ENCODE peak calls at places on chromosomes 13 and 19, in seven cellular contexts. P, S, L, A, C, E and G are unnamed samples. For H3K27me3, the result is how much of the 10 kb centered on the place peaks cover.

GRCh38 chr13:74062933-74063332 is 71.3 kb downstream of the KLF12 start:
- DNase-seq in A (peak), S (peak), P (no peak), C (no peak), L (peak), E (no peak), G (peak)

GRCh38 chr19:49887653-49888477 is 8.8 kb downstream of the IL4I1 start:
- DNase-seq in L (no peak), C (no peak), P (no peak), A (no peak), S (no peak), E (no peak), G (no peak)

GRCh38 chr19:742540-743075 is 8.3 kb upstream of the MISP start:
- DNase-seq in E (no peak), C (no peak), L (no peak), S (no peak), A (no peak), P (no peak), G (no peak)

GRCh38 chr13:107251321-107251720 is 683.4 kb upstream of the ARGLU1 start:
- DNase-seq in S (no peak), L (no peak), C (no peak), E (no peak), A (no peak), P (no peak), G (peak)

GRCh38 chr13:99892189-99892588 is 79.4 kb downstream of the ZIC5 start:
- DNase-seq in C (no peak), A (no peak), E (no peak), L (no peak), S (no peak), P (no peak), G (no peak)

GRCh38 chr19:38037151-38037611 is 130.2 kb downstream of the SIPA1L3 start:
- DNase-seq in S (no peak), P (no peak), E (no peak), L (no peak), A (no peak), C (peak), G (no peak)

GRCh38 chr13:36814465-36814864 is 4.6 kb upstream of the RFXAP start:
- DNase-seq in E (no peak), L (no peak), P (peak), C (no peak), A (no peak), S (peak), G (no peak)

GRCh38 chr19:51654783-51655182 is 8.2 kb upstream of the SIGLEC14 start:
- DNase-seq in S (no peak), C (no peak), L (no peak), P (peak), E (no peak), A (no peak), G (no peak)

GRCh38 chr13:20301391-20302071 is 69.4 kb upstream of the GJB6 start:
- DNase-seq in S (no peak), C (no peak), L (no peak), P (no peak), A (peak), E (no peak), G (peak)

GRCh38 chr13:94516456-94516855 is 37.0 kb upstream of the DCT start:
- DNase-seq in C (no peak), S (no peak), P (no peak), L (no peak), E (no peak), A (no peak), G (no peak)

GRCh38 chr13:52652170-52652979 is at the start of gene SUGT1:
- DNase-seq in E (peak), S (peak), C (peak), L (peak), P (peak), A (peak), G (peak)

GRCh38 chr19:2477141-2477710 is 1.3 kb downstream of the GADD45B start:
- DNase-seq in A (peak), L (peak), C (peak), S (peak), E (peak), P (peak), G (no peak)

GRCh38 chr13:53200498-53201453 is 172.2 kb downstream of the OLFM4 start:
- DNase-seq in E (no peak), S (peak), P (no peak), L (no peak), C (peak), A (peak), G (no peak)

GRCh38 chr13:111926501-111927180 is 140.3 kb upstream of the SOX1 start:
- DNase-seq in A (no peak), S (no peak), E (no peak), P (no peak), L (no peak), C (no peak), G (no peak)

GRCh38 chr13:37058801-37059135 is 720 bp downstream of the SUPT20H start:
- DNase-seq in A (no peak), E (no peak), S (peak), C (no peak), P (no peak), L (no peak), G (no peak)

GRCh38 chr13:75255653-75256052 is 226.3 kb downstream of the TBC1D4 start:
- DNase-seq in A (no peak), E (no peak), C (no peak), S (no peak), P (no peak), L (no peak), G (no peak)

GRCh38 chr13:59531571-59532091 is 632.1 kb downstream of the DIAPH3 start:
- DNase-seq in E (peak), C (peak), L (peak), S (peak), A (peak), P (peak), G (peak)

GRCh38 chr13:75687145-75687763 is 51.1 kb downstream of the LMO7 start:
- DNase-seq in A (no peak), P (no peak), L (no peak), E (peak), S (no peak), C (no peak), G (no peak)

GRCh38 chr19:37966211-37967072 is 59.4 kb downstream of the SIPA1L3 start:
- DNase-seq in E (peak), A (no peak), P (no peak), S (no peak), C (no peak), L (no peak), G (no peak)

GRCh38 chr19:48874309-48875135 is 2.3 kb downstream of the PPP1R15A start:
- DNase-seq in C (no peak), E (peak), P (peak), S (peak), L (peak), A (no peak), G (peak)

GRCh38 chr19:45470147-45471081 is 2.6 kb downstream of the FOSB start:
- DNase-seq in E (peak), C (peak), A (no peak), S (peak), L (peak), P (no peak), G (no peak)

GRCh38 chr19:13873776-13874515 is 3.0 kb upstream of the NANOS3 start:
- DNase-seq in L (no peak), A (no peak), S (no peak), E (no peak), C (no peak), P (no peak), G (no peak)

GRCh38 chr19:13869324-13869723 is 7.6 kb upstream of the NANOS3 start:
- DNase-seq in L (no peak), P (no peak), S (no peak), C (no peak), A (no peak), E (no peak), G (no peak)

GRCh38 chr19:13872339-13872694 is 4.6 kb upstream of the NANOS3 start:
- DNase-seq in P (no peak), L (no peak), E (no peak), A (no peak), C (no peak), S (no peak), G (no peak)

GRCh38 chr19:13875824-13876223 is 1.1 kb upstream of the NANOS3 start:
- DNase-seq in P (no peak), E (no peak), C (no peak), A (no peak), S (no peak), L (no peak), G (no peak)

DNA sequence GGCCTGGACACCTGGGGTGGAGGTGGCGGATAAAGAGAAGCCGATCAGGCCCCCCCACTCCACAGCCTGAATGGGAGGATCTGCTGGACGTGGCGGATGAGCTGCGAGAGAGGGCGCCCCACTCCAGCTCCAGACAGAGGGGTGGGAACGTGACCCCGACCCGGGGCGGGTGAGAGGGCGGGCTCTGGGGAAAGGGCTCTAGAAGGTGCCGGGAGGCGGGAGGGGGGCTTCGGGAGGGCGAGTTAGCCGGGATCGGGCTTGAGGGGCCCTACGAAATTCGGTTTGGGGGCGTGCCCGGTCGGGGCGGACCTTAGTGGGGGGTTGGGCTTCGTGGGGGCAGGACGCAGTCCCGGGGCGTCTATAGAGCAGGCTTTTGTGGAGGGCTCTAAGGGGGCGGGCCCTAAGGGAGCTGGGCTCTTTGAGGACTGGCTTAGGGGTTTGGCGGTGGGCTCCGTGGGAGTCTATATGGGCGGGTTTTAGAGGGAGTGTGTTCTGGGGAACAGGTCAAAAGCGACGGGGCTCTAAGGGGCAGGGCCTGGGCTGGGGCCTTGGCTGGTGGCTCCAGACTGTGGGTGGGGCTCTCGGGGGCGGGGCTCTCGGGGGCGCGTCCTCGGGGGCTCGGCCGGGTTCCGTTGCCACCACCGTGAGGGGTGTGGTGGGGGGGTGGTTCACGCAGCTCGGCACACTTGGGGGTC is 4.1 kb upstream of the NANOS3 start:
- DNase-seq in P (peak), A (no peak), C (no peak), L (no peak), E (no peak), S (peak), G (no peak)
- TF ChIP-seq CTCF in P (no peak), A (peak), C (no peak), L (no peak), E (no peak), S (no peak), G (no peak)

DNA sequence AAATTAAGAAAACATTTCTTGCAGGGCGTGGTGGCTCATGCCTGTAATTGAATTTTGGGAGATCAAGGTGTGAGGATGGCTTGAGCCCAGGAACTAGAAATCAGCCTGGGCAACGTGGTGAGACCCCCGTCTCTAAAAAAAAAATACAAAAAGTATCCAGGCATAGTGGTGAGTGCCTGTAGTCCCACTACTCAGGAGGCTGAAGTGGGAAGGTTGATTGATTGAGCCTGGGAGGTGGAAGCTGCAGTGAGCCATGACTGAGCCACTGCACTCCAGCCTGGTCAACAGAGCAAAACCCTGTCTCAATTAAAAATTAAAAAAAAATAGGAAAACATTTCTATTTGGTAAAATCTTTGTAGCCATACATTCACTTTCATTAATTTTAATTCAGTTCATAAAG is 526.5 kb downstream of the PCDH9 start:
- DNase-seq in L (no peak), A (no peak), P (no peak), C (no peak), E (no peak), S (no peak), G (no peak)
- H3K27me3 ChIP-seq in L (under half), A (under half), P (under half), C (under half), E (under half), S (under half), G (under half)

DNA sequence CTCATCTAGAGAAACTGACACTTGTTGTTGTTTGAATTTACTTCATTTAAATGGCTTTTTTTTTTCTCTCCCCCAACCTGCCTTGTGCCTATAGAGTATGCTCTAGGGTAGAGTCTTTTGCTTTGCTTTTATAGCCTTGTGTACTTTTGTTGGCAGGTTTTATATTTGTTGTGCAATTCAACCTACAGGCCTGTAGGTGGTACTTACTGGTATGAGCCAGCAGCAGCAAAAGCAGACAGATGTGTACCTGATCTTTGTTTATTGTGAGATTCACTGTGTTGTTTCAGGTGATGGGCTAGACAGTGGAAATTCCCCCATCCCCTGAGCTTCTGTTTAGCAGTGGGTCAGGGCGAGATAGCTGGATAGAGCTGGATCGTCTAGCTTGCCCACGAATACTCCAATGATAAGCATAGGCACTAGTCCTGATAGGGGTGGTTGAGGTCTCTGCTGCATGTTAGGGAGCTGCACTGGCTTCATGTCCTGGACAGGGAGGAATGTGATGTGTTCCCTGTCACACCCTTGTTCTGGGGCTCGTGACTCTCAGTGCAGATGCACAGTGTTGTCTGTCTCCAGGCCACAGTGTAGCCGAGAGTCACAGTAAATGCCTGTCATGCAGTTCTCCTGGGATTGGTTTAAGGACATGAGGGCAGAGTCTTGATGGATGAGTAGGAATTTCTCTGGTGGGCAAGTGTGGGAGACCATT is 21.3 kb downstream of the DNAJC3 start:
- DNase-seq in L (no peak), P (no peak), C (no peak), S (no peak), E (peak), A (no peak), G (no peak)
- TF ChIP-seq CTCF in L (no peak), P (no peak), C (no peak), S (no peak), E (peak), A (peak), G (no peak)

GRCh38 chr19:33063356-33064116 is 1.2 kb downstream of the RHPN2 start:
- DNase-seq in A (no peak), P (no peak), E (no peak), S (peak), L (peak), C (peak), G (no peak)
- H3K27me3 ChIP-seq in A (under half), P (under half), E (under half), S (under half), L (under half), C (under half), G (under half)

GRCh38 chr13:80452279-80452678 is 111.4 kb upstream of the SPRY2 start:
- DNase-seq in E (no peak), S (no peak), A (no peak), P (no peak), C (no peak), L (no peak), G (no peak)
- TF ChIP-seq CTCF in E (no peak), S (no peak), A (no peak), P (no peak), C (no peak), L (no peak), G (no peak)

GRCh38 chr13:98721825-98722510 is 30.5 kb downstream of the SLC15A1 start:
- DNase-seq in A (no peak), P (no peak), L (no peak), C (no peak), S (no peak), E (peak), G (no peak)

GRCh38 chr13:98719527-98720250 is 32.8 kb downstream of the SLC15A1 start:
- DNase-seq in S (no peak), P (no peak), E (no peak), L (no peak), C (no peak), A (no peak), G (no peak)

GRCh38 chr13:98717256-98717655 is 35.2 kb downstream of the SLC15A1 start:
- DNase-seq in L (no peak), P (no peak), S (no peak), C (no peak), E (no peak), A (no peak), G (no peak)

GRCh38 chr13:98722958-98723357 is 29.5 kb downstream of the SLC15A1 start:
- DNase-seq in P (no peak), E (peak), S (no peak), A (no peak), L (no peak), C (no peak), G (no peak)

GRCh38 chr13:98717891-98718290 is 34.6 kb downstream of the SLC15A1 start:
- DNase-seq in L (no peak), S (no peak), E (no peak), P (no peak), C (no peak), A (no peak), G (no peak)
- H3K27me3 ChIP-seq in L (under half), S (under half), E (under half), P (under half), C (under half), A (under half), G (under half)

DNA sequence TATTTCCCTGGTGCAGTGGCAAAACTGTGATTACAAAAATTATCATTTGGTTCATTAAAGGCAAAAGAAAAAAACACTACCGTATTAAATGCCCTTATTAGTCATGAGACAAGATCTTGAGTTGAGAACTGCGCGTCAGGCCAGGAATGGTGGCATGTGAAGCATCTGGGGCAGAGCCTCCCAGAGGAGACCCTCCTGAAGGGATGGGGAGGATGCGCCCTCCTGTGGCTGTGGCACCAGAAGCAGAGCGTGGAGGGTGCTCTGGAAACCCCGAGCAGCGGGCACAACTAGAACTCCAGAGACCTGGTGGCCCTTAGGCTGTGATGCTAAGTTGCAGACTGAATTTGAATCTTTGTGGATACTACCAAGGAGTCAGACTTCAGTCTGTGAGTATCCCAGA is 11.5 kb downstream of the CUL4A start:
- DNase-seq in S (no peak), E (no peak), P (no peak), C (no peak), A (peak), L (no peak), G (no peak)
- TF ChIP-seq CTCF in S (no peak), E (no peak), P (no peak), C (no peak), A (peak), L (no peak), G (no peak)

GRCh38 chr19:10421240-10421948 is 1.1 kb downstream of the PDE4A start:
- DNase-seq in C (no peak), L (no peak), A (no peak), E (no peak), P (no peak), S (no peak), G (no peak)
- H3K27me3 ChIP-seq in C (under half), L (under half), A (half or more), E (under half), P (half or more), S (half or more), G (half or more)

GRCh38 chr19:3768748-3769099 is 3.3 kb downstream of the RAX2 start:
- DNase-seq in C (no peak), S (no peak), A (no peak), E (no peak), P (no peak), L (no peak), G (no peak)
- TF ChIP-seq CTCF in C (no peak), S (no peak), A (no peak), E (no peak), P (no peak), L (no peak), G (no peak)